ENCODE peak calls at places on chromosomes 5 and 9, in five cellular contexts. J is SJCRH30; K is stomach; P is CD8-positive, alpha-beta memory T cell; A is endodermal cell. B is an unnamed sample.

GRCh38 chr5:102600964-102601363 is 102.2 kb upstream of the SLCO6A1 start:
- DNase-seq in J (peak; percentile 30), K (no peak), P (no peak), A (no peak), B (no peak)

GRCh38 chr5:54254482-54255198 is 55.7 kb downstream of the ARL15 start:
- DNase-seq in J (no peak), K (no peak), P (no peak), A (no peak), B (no peak)

GRCh38 chr5:7872517-7873149 is 3.7 kb downstream of the MTRR start:
- DNase-seq in J (no peak), K (no peak), P (no peak), A (no peak), B (no peak)

GRCh38 chr9:128333368-128333969 is 6.9 kb upstream of the SLC27A4 start:
- DNase-seq in J (no peak), K (no peak), P (no peak), A (no peak), B (no peak)

GRCh38 chr9:94944623-94945022 is 218.1 kb downstream of the AOPEP start:
- DNase-seq in J (no peak), K (no peak), P (no peak), A (no peak), B (no peak)

GRCh38 chr5:53381-54174 is 38.4 kb upstream of the PLEKHG4B start:
- DNase-seq in J (no peak), K (peak; percentile 73), P (no peak), A (peak; percentile 94), B (peak; percentile 97)

GRCh38 chr5:133338504-133339355 is 273.6 kb downstream of the FSTL4 start:
- DNase-seq in J (no peak), K (no peak), P (no peak), A (no peak), B (no peak)

GRCh38 chr5:525164-525761 is 1.0 kb upstream of the SLC9A3 start:
- DNase-seq in J (no peak), K (no peak), P (no peak), A (no peak), B (no peak)

GRCh38 chr5:124399426-124399961 is 346.9 kb downstream of the ZNF608 start:
- DNase-seq in J (no peak), K (no peak), P (no peak), A (no peak), B (no peak)

GRCh38 chr5:139482050-139482889 is at the start of gene STING1:
- DNase-seq in J (peak; percentile 98), K (peak; percentile 85), P (peak; percentile 43), A (no peak), B (no peak)

GRCh38 chr9:127428348-127428747 is 4.2 kb downstream of the ZNF79 start:
- DNase-seq in J (no peak), K (no peak), P (no peak), A (no peak), B (no peak)

GRCh38 chr5:35819026-35819425 is 37.7 kb upstream of the IL7R start:
- DNase-seq in J (no peak), K (no peak), P (no peak), A (no peak), B (no peak)

GRCh38 chr9:2242778-2243395 is 227.7 kb downstream of the SMARCA2 start:
- DNase-seq in J (peak; percentile 57), K (peak; percentile 33), P (no peak), A (peak; percentile 63), B (peak; percentile 13)

GRCh38 chr5:135467051-135467625 is 15.0 kb upstream of the TIFAB start:
- DNase-seq in J (no peak), K (no peak), P (no peak), A (no peak), B (peak; percentile 47)

GRCh38 chr5:56327810-56328209 is 94.7 kb upstream of the ANKRD55 start:
- DNase-seq in J (no peak), K (no peak), P (no peak), A (no peak), B (no peak)

GRCh38 chr5:127330116-127330515 is 39.5 kb downstream of the MEGF10 start:
- DNase-seq in J (peak; percentile 48), K (no peak), P (no peak), A (no peak), B (no peak)

GRCh38 chr5:128327973-128328372 is 210.1 kb downstream of the FBN2 start:
- DNase-seq in J (no peak), K (no peak), P (no peak), A (no peak), B (no peak)

GRCh38 chr5:73464016-73464745 is 15.6 kb upstream of the FOXD1 start:
- DNase-seq in J (peak; percentile 42), K (no peak), P (no peak), A (no peak), B (no peak)

GRCh38 chr5:58628626-58629025 is 45.8 kb downstream of the RAB3C start:
- DNase-seq in J (no peak), K (peak; percentile 50), P (no peak), A (no peak), B (no peak)

GRCh38 chr5:51018423-51018822 is 352.0 kb downstream of the PARP8 start:
- DNase-seq in J (no peak), K (no peak), P (no peak), A (no peak), B (no peak)

GRCh38 chr5:136638084-136638483 is 272.7 kb upstream of the TRPC7 start:
- DNase-seq in J (no peak), K (no peak), P (no peak), A (no peak), B (no peak)

GRCh38 chr5:9034671-9035070 is 511.2 kb downstream of the SEMA5A start:
- DNase-seq in J (no peak), K (no peak), P (no peak), A (no peak), B (no peak)

DNA sequence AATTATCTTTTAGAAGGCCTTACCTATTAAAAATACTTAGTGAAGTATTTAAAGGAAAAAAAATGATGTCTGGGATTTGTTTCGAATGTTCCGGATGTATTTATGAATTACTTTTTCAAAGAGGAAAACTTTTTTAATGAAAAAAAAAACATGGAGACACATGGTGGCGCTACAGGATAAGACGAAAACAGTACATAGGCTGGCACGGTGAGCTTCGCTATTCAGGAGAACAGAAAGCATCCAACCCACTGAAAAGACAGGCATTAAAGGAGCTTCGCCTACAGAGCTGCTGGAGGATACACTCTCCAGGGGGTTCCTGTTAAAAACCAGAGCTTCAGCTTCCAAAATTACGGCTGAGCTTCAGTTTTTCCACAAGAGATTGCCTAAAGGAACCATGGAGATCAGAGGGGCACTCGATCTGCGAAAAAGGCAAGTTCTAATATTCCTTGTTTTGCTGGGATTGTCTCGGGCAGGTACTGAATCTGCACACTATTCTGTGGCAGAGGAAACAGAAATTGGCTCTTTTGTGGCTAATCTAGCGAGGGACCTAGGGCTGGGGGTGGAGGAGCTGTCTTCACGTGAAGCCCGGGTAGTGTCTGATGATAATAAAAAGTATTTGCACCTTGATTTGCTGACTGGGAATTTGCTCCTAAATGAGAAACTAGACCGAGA is at the start of gene PCDHB14:
- DNase-seq in J (peak; percentile 82), K (no peak), P (no peak), A (peak; percentile 72), B (peak; percentile 81)
- H3K4me3 ChIP-seq in J (peak within 1 kb of the TSS; percentile 64), K (peak within 1 kb of the TSS; percentile 12), P (no peak within 1 kb of the TSS), A (peak within 1 kb of the TSS; percentile 27), B (no peak within 1 kb of the TSS)

DNA sequence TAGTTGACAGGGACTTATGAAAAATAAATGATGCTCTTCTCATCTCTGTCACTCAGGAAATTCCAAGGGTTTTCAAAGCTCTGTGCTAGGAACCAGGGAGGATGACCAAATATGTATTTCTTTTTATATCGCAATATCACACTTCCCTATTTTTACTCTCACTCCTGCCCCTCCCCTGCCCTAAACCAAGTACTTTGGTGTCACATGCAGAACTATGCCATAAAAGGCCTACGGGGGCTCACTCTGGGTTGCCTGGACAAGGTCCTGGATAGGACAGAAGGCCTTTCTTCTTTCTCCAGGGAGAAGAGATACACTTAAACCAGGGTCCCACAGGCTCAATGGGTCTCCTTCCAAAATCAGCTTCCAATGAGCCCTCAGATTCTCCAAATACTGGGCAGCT is 8.3 kb upstream of the RETREG1 start:
- DNase-seq in J (no peak), K (no peak), P (no peak), A (no peak), B (no peak)
- H3K27me3 ChIP-seq in J (no peaks in the 10 kb centered on the region), K (no peaks in the 10 kb centered on the region), P (no peaks in the 10 kb centered on the region), A (peaks cover 4% of the 10 kb centered on the region), B (no peaks in the 10 kb centered on the region)

DNA sequence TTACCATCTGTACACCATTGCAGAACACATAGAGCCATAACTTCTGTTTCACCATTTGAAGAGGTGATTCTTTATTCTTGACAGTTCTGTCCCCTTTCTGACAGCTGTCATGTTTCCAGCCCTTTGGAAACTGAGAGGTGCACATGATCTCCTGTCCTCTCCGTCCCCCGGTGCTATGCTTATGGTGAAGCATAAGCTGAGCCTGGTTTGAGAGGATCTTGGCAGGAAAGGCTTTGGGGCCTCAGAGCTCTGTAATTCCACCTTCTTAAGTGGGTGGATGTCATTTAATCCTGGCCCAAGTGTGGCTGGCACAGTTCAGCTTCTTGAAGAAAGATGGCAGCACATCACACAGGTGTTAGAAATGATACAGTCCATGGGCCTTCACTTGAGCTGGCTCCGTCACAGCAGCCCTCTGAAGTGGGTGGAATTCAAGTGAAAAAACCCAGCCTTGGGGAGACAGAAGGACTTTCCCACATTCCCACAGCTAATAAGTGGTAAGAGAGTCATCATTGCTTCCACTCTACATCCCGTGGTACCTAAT is 30.7 kb upstream of the GRPEL2 start:
- DNase-seq in J (no peak), K (no peak), P (no peak), A (no peak), B (no peak)
- H3K36me3 ChIP-seq in J (no peaks in the 10 kb centered on the region), K (no peaks in the 10 kb centered on the region), P (no peaks in the 10 kb centered on the region), A (no peaks in the 10 kb centered on the region), B (no peaks in the 10 kb centered on the region)

GRCh38 chr5:100595152-100595811 is 60.1 kb downstream of the FAM174A start:
- DNase-seq in J (peak; percentile 87), K (peak; percentile 32), P (no peak), A (no peak), B (no peak)
- H3K4me3 ChIP-seq in J (peak overlapping the region; percentile 31), K (no peak overlapping the region), P (no peak overlapping the region), A (no peak overlapping the region), B (no peak overlapping the region)

GRCh38 chr9:122234022-122234748 is 5.4 kb upstream of the LHX6 start:
- DNase-seq in J (no peak), K (no peak), P (no peak), A (no peak), B (no peak)
- H3K27me3 ChIP-seq in J (peaks cover 18% of the 10 kb centered on the region), K (peaks cover 42% of the 10 kb centered on the region), P (peaks cover 17% of the 10 kb centered on the region), A (peaks cover 39% of the 10 kb centered on the region), B (peaks cover 31% of the 10 kb centered on the region)

GRCh38 chr5:60639544-60639943 is 60.4 kb downstream of the DEPDC1B start:
- DNase-seq in J (no peak), K (no peak), P (no peak), A (no peak), B (no peak)
- H3K36me3 ChIP-seq in J (peaks cover 43% of the 10 kb centered on the region), K (no peaks in the 10 kb centered on the region), P (no peaks in the 10 kb centered on the region), A (peaks cover 32% of the 10 kb centered on the region), B (no peaks in the 10 kb centered on the region)

GRCh38 chr9:74092491-74092834 is 404.7 kb upstream of the RORB start:
- DNase-seq in J (no peak), K (no peak), P (no peak), A (no peak), B (no peak)
- H3K4me3 ChIP-seq in J (no peak overlapping the region), K (no peak overlapping the region), P (no peak overlapping the region), A (no peak overlapping the region), B (no peak overlapping the region)

DNA sequence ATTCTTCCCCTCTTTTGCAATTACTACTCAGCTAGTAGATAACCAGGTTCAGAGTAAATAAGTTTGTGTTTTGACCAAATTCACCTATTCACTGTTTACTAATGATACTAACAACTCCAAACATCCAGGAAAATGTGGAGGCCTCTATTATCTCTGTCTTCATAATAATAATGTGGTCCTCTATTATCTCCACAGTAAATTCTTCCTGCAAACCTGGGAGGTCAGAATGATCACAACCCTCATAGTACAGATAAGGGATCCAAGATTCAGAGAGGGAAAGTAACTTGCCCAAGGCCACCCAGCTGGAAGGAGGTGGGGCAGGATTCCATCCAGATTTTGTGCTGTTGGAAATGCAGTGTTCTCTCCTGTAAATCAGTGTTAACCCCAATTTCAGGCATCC is 9.6 kb upstream of the MSX2 start:
- DNase-seq in J (no peak), K (no peak), P (no peak), A (no peak), B (no peak)
- H3K27me3 ChIP-seq in J (peaks cover 23% of the 10 kb centered on the region), K (peaks cover 99% of the 10 kb centered on the region), P (peaks cover 12% of the 10 kb centered on the region), A (peaks cover 31% of the 10 kb centered on the region), B (peaks cover 22% of the 10 kb centered on the region)

B was measured in H7.